ENCODE peak calls at places on chromosomes 1 and 21, in five cellular contexts. Q is HFF-Myc, G is cardiac muscle cell, D is AG10803, Z is heart left ventricle. E is an unnamed sample.
A peak's percentile ranks its signal among the peaks of the same experiment; 100 is the strongest.

GRCh38 chr1:192654607-192655389 is 18.9 kb downstream of the RGS13 start:
- DNase-seq in Q (no peak), G (no peak), D (peak; percentile 59), Z (no peak), E (peak; percentile 82)

GRCh38 chr1:54986532-54986931 is 6.1 kb downstream of the TMEM61 start:
- DNase-seq in G (no peak), Q (no peak), D (no peak), Z (no peak), E (no peak)

GRCh38 chr1:4261327-4261726 is 361.3 kb upstream of the C1orf174 start:
- DNase-seq in Z (no peak), G (no peak), D (no peak), Q (no peak), E (no peak)

GRCh38 chr21:44630440-44630839 is 3.5 kb downstream of the KRTAP10-9 start:
- DNase-seq in Q (no peak), G (no peak), Z (no peak), D (no peak), E (no peak)

GRCh38 chr1:214296860-214297699 is 16.1 kb downstream of the SMYD2 start:
- DNase-seq in Q (no peak), Z (no peak), D (peak; percentile 88), G (peak; percentile 22), E (peak; percentile 83)

GRCh38 chr1:215083408-215083961 is 948 bp downstream of the KCNK2 start:
- DNase-seq in Q (no peak), Z (no peak), G (peak; percentile 61), D (peak; percentile 71), E (no peak)

GRCh38 chr1:148318123-148318899 is 164.8 kb downstream of the PPIAL4G start:
- DNase-seq in G (no peak), Q (no peak), D (no peak), Z (no peak), E (no peak)

GRCh38 chr1:52203935-52204625 is 62.2 kb downstream of the ZFYVE9 start:
- DNase-seq in G (peak; percentile 42), Q (no peak), D (no peak), Z (no peak), E (no peak)

DNA sequence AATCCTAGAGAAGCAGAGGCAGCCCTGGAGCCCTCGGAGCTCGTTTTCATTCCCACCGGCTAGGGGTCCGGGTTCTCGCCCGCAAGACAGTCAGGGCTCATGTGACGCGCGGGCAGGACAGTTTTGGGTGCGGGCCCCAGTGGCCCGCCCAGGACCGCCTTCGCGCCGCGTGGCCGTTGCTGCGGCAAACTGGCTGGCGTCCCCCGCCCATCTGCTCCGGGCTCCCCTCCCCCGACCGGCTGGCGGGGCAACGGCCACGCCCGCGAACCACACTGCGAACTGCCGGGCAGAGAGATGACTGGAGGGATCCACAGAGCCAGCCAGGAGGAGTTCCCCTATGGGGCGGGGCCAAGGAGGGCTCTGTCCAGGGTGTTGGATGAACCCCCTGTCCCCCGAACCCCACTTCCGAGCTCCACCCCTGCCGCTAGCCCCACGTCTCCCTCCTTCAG is 899 bp upstream of the HES2 start:
- DNase-seq in G (no peak), Z (no peak), Q (no peak), D (no peak), E (no peak)
- H3K4me3 ChIP-seq in G (no peak overlapping the region), Z (peak overlapping the region; percentile 42), Q (no peak overlapping the region), D (no peak overlapping the region), E (peak overlapping the region; percentile 11)

GRCh38 chr1:21659924-21660326 is 9.2 kb downstream of the RAP1GAP start:
- DNase-seq in D (no peak), Z (no peak), Q (no peak), G (no peak), E (no peak)

GRCh38 chr1:21657456-21658190 is 11.5 kb downstream of the RAP1GAP start:
- DNase-seq in Q (no peak), G (no peak), D (no peak), Z (no peak), E (no peak)

GRCh38 chr1:21662426-21663250 is 6.5 kb downstream of the RAP1GAP start:
- DNase-seq in D (no peak), Q (no peak), G (no peak), Z (no peak), E (no peak)

GRCh38 chr1:21661886-21662285 is 7.3 kb downstream of the RAP1GAP start:
- DNase-seq in G (no peak), Z (no peak), Q (no peak), D (no peak), E (no peak)

GRCh38 chr1:21659099-21659923 is 9.8 kb downstream of the RAP1GAP start:
- DNase-seq in D (peak; percentile 33), G (peak; percentile 89), Z (peak; percentile 74), Q (no peak), E (no peak)
- H3K4me3 ChIP-seq in D (no peak overlapping the region), G (peak overlapping the region; percentile 17), Z (peak overlapping the region; percentile 33), Q (no peak overlapping the region), E (peak overlapping the region; percentile 31)

GRCh38 chr1:3070654-3071506 is 1.9 kb downstream of the PRDM16 start:
- DNase-seq in D (no peak), G (peak; percentile 36), Z (peak; percentile 33), Q (no peak), E (no peak)

GRCh38 chr1:3073520-3074296 is 4.7 kb downstream of the PRDM16 start:
- DNase-seq in G (peak; percentile 49), Z (no peak), D (no peak), Q (no peak), E (no peak)

GRCh38 chr1:3072948-3073519 is 4.0 kb downstream of the PRDM16 start:
- DNase-seq in Z (no peak), G (peak; percentile 24), D (no peak), Q (no peak), E (no peak)

GRCh38 chr1:3071507-3072177 is 2.6 kb downstream of the PRDM16 start:
- DNase-seq in G (no peak), Q (no peak), D (no peak), Z (peak; percentile 41), E (no peak)

DNA sequence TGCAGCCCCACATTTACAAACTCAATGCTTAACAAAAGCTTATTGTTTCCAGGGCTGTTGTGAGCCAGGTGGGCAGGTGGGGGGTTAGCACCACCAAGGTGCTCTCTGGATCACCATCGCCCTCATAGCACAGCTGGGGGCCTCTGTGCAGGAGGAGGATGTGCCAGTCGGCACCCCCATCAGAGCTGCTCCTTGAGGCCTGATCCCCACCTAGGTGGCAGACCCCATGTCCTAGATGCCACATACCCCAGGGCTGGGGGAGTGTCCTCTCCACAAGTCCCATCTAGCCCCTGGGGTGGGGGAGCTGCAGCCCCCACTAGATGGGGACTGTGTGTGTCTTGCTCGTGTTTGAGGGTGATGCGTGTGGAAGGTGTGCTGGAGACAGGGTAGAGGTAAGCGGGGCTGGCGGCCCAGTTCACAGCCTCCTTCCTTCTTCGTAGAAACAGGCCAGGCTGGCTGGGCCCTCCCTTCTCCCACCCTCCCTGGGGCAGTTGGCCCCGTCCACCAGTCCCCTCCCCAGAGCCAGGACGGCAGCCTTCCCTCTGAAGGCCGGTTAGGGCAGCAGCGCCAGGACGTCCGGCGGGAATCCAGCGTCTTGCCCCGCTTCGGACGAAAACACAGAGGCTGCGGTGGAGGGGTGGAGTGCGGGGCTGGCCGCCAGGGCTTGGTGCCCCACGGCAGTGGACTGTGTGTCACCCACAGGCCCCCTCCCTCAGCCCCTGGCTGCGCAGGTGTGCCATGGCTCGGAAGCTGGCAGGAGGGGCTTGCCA is 3.4 kb downstream of the PRDM16 start:
- DNase-seq in G (peak; percentile 45), D (no peak), Z (peak; percentile 35), Q (no peak), E (no peak)
- H3K4me3 ChIP-seq in G (peak overlapping the region; percentile 82), D (no peak overlapping the region), Z (peak overlapping the region; percentile 98), Q (no peak overlapping the region), E (no peak overlapping the region)

DNA sequence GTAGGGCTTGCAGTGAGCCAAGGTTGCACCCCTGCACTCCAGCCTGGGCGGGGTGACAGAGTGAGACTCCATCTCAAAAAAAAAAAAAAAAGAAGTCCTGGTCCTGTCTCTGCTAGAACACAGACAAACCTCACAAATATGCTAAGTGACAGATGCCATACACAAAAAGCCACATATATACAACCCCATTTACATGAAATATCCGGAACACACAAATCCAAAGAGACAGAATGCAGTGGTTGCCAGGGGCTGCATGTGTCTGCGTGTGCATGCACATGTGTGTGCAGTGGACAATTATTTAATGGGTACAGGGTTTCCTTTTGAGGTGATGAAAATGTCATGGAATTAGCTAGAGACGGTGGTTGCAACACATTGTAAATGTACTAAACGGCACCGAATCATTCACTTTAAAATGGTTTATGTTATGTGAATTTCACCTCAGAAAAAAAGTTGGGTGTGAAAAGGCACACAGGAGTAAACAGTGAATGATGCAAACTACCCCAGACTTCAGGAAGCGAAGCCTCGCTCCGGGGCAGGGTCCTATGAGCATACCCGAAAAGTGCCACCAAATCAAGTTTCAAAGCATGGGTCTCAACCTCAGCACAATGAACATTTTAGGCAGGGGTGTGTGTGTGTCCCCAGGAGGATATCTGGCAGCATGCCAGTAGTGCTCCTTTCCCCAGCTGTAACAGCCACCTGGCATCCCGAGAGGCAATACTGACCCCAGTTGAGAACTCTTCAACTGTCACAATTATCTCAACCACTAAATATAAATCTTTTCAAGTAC is 48.3 kb downstream of the GNB1 start:
- DNase-seq in D (no peak), G (peak; percentile 37), Z (no peak), Q (no peak), E (no peak)
- H3K4me3 ChIP-seq in D (no peak overlapping the region), G (no peak overlapping the region), Z (no peak overlapping the region), Q (no peak overlapping the region), E (no peak overlapping the region)

GRCh38 chr1:86155061-86155806 is 1.3 kb downstream of the COL24A1 start:
- DNase-seq in D (peak; percentile 46), G (peak; percentile 43), Z (peak; percentile 49), Q (no peak), E (no peak)
- H3K4me3 ChIP-seq in D (peak overlapping the region; percentile 43), G (peak overlapping the region; percentile 28), Z (peak overlapping the region; percentile 54), Q (peak overlapping the region; percentile 38), E (no peak overlapping the region)

GRCh38 chr1:156664949-156665411 is 12.2 kb downstream of the NES start:
- DNase-seq in Q (no peak), G (peak; percentile 92), Z (peak; percentile 91), D (no peak), E (no peak)

GRCh38 chr1:156662588-156663055 is 14.6 kb downstream of the NES start:
- DNase-seq in D (no peak), Z (no peak), Q (no peak), G (no peak), E (no peak)

GRCh38 chr1:156665539-156665938 is 11.7 kb downstream of the NES start:
- DNase-seq in D (no peak), Q (no peak), G (no peak), Z (no peak), E (no peak)

GRCh38 chr1:156663178-156663577 is 14.0 kb downstream of the NES start:
- DNase-seq in G (peak; percentile 61), Q (no peak), Z (peak; percentile 85), D (no peak), E (peak; percentile 53)

DNA sequence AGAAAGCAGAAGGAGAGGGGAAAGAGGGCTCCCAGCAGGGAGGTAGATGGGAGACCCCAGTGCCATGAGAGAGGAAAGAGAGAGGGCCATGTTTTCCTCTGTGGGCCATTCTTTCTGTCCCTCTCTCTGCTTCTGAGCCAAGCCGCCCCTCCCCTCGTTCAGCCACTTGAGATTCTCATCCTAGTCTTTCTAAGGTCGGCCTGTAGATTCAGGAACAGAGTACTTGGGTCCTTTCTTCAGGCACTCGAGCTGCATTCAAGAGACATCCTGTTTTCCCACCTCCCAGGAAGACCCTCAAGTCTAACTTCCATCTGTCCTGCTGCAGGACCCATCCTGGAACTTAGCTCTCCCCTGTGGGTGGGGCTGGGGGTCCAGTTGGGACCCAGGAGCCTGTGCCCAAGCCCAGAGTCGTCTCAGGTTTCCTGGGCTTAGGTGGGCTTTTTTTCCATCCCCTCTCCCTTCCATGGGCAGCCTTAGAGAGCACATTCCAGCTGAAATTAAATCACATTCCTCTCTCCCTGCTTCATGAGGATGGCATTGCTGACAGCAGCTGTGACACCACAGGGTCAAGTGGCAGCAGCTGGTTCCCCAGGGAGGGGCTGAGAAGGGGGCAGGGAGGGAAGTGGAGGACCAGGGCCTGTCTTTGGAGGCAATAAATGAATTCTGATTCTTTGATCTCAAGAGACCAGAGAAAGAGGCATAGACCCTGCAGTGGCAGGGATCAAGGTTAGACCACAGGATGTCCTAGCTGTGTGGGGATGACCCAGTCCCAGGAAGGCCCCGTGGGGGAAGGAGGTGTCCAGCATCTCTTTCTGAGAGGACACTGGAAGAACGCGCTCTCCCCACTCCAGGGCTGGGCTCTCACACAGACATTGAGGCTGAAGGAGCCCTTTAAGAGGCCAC is 12.9 kb downstream of the NES start:
- DNase-seq in G (peak; percentile 76), Q (no peak), Z (peak; percentile 56), D (peak; percentile 52), E (peak; percentile 46)
- H3K4me3 ChIP-seq in G (peak overlapping the region; percentile 0), Q (no peak overlapping the region), Z (peak overlapping the region; percentile 24), D (no peak overlapping the region), E (no peak overlapping the region)

E was measured in skeletal muscle cell.